ENCODE peak calls at places on chromosomes 7 and 10, in four cellular contexts. C is Peyer's patch, V is H1, G is suprapubic skin. D is an unnamed sample.
A peak's percentile ranks its signal among the peaks of the same experiment; 100 is the strongest.

GRCh38 chr10:31646519-31646918 is 282.1 kb downstream of the ARHGAP12 start:
- DNase-seq in C (no peak), V (no peak), G (no peak), D (no peak)

GRCh38 chr7:66630529-66630928 is 1.8 kb downstream of the KCTD7 start:
- DNase-seq in C (no peak), V (no peak), G (no peak), D (no peak)

GRCh38 chr7:2894118-2894940 is 50.2 kb upstream of the GNA12 start:
- DNase-seq in C (peak; percentile 78), V (no peak), G (no peak), D (no peak)

GRCh38 chr7:23055582-23056178 is 41.8 kb upstream of the HYCC1 start:
- DNase-seq in C (peak; percentile 49), V (no peak), G (no peak), D (peak; percentile 51)

GRCh38 chr10:95235676-95236067 is 41.6 kb downstream of the ACSM6 start:
- DNase-seq in C (no peak), V (no peak), G (no peak), D (no peak)

GRCh38 chr7:51128545-51129466 is 187.8 kb downstream of the COBL start:
- DNase-seq in C (no peak), V (no peak), G (no peak), D (no peak)

GRCh38 chr10:128854965-128855364 is 612.1 kb upstream of the MGMT start:
- DNase-seq in C (no peak), V (no peak), G (peak; percentile 89), D (peak; percentile 90)

GRCh38 chr10:75451927-75452326 is 20.5 kb downstream of the LRMDA start:
- DNase-seq in C (no peak), V (no peak), G (no peak), D (no peak)

GRCh38 chr10:79300711-79301110 is 46.6 kb upstream of the PPIF start:
- DNase-seq in C (no peak), V (no peak), G (no peak), D (no peak)

GRCh38 chr10:103262229-103262628 is 14.7 kb upstream of the INA start:
- DNase-seq in C (no peak), V (no peak), G (no peak), D (no peak)

GRCh38 chr10:30063098-30063497 is 3.7 kb upstream of the JCAD start:
- DNase-seq in C (no peak), V (no peak), G (no peak), D (no peak)

GRCh38 chr10:75532253-75532924 is 101.0 kb downstream of the LRMDA start:
- DNase-seq in C (no peak), V (no peak), G (no peak), D (no peak)

GRCh38 chr10:104340099-104340594 is 1.9 kb upstream of the ITPRIP start:
- DNase-seq in C (no peak), V (no peak), G (no peak), D (no peak)

GRCh38 chr10:101066146-101066889 is 4.5 kb downstream of the KAZALD1 start:
- DNase-seq in C (peak; percentile 61), V (no peak), G (peak; percentile 87), D (peak; percentile 71)

GRCh38 chr7:142323706-142324105 is 65.8 kb upstream of the PRSS58 start:
- DNase-seq in C (no peak), V (peak; percentile 50), G (no peak), D (peak; percentile 83)

GRCh38 chr10:32104181-32104580 is 48.0 kb upstream of the KIF5B start:
- DNase-seq in C (no peak), V (no peak), G (no peak), D (no peak)

GRCh38 chr7:155467846-155468821 is 10.2 kb downstream of the EN2 start:
- DNase-seq in C (no peak), V (no peak), G (no peak), D (no peak)

GRCh38 chr10:132586731-132587130 is 49.1 kb downstream of the INPP5A start:
- DNase-seq in C (no peak), V (no peak), G (no peak), D (no peak)

GRCh38 chr10:62924344-62924748 is 108.2 kb upstream of the EGR2 start:
- DNase-seq in C (no peak), V (peak; percentile 57), G (no peak), D (peak; percentile 17)

GRCh38 chr10:4450981-4451501 is 375.0 kb upstream of the AKR1E2 start:
- DNase-seq in C (no peak), V (no peak), G (no peak), D (no peak)

GRCh38 chr10:25815236-25815635 is 118.8 kb upstream of the MYO3A start:
- DNase-seq in C (no peak), V (no peak), G (no peak), D (no peak)

GRCh38 chr10:5981529-5981928 is 4.2 kb upstream of the IL15RA start:
- DNase-seq in C (no peak), V (no peak), G (no peak), D (peak; percentile 92)

GRCh38 chr10:26524161-26524831 is 86.2 kb downstream of the APBB1IP start:
- DNase-seq in C (no peak), V (no peak), G (no peak), D (no peak)

GRCh38 chr10:130924138-130924819 is 387.2 kb downstream of the TCERG1L start:
- DNase-seq in C (no peak), V (no peak), G (no peak), D (peak; percentile 55)

GRCh38 chr10:113552014-113552413 is 839 bp upstream of the HABP2 start:
- DNase-seq in C (no peak), V (no peak), G (no peak), D (no peak)

GRCh38 chr10:29948971-29949370 is 110.4 kb downstream of the JCAD start:
- DNase-seq in C (no peak), V (no peak), G (no peak), D (no peak)

GRCh38 chr7:96300981-96301380 is 20.9 kb downstream of the SLC25A13 start:
- DNase-seq in C (no peak), V (no peak), G (no peak), D (no peak)

GRCh38 chr10:26860026-26860541 is 674 bp downstream of the ABI1 start:
- DNase-seq in C (peak; percentile 56), V (no peak), G (peak; percentile 89), D (peak; percentile 62)

GRCh38 chr10:107206856-107207255 is 42.4 kb upstream of the SORCS1 start:
- DNase-seq in C (no peak), V (no peak), G (no peak), D (no peak)

GRCh38 chr10:51861731-51862130 is 162.3 kb upstream of the CSTF2T start:
- DNase-seq in C (no peak), V (no peak), G (no peak), D (no peak)

DNA sequence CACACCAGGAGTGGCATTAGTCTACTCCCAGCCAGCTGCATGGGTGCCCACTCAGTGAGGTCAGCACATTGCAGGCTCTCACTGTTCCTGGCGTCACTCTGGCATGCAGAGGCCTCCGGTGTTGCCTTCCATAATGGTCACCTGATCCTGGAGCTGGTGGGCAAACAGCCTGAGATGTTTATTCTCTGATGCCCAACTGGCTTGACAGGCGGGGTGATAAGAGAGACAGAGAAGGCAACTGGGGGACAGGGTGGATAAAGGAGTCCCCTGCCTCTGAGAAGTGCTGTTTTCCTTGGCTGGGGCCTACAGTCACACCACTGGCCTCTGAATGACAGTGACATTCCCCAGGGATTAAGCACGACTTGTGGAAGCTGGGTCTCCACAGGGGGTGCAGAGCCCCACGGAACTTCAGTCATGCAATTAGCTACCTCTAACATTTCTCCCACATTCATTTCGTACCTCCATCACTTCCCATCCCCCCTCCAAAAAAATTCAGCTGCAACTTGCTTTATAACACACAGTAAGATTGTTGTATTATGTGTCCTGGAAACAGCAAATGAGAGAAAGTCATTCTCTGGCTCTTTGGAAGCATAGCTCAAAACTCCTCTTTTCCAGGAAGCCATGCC is 7.1 kb upstream of the RBM20 start:
- DNase-seq in C (no peak), V (no peak), G (no peak), D (no peak)
- TF ChIP-seq POLR2A in C (no peak), V (no peak), G (no peak), D (no peak)

DNA sequence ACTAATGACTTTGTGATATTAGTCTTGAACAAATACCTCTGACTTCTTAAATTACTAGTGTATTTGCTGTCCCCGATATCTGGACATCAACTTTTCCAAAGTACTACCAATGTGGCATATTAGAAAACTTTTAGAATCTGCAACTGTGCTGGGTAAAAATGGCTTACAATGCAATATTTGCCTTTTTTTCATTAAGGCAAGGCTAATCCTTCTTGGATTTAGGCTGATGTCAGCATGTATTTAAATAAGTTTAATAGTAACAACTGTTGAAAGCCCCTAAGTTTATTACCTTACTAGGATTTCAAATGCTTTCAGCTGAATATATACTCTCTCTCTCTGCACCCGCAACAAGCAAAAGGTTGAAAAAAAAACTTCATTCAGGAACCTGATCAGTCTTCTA is 1232.3 kb downstream of the REEP3 start:
- DNase-seq in C (no peak), V (no peak), G (no peak), D (no peak)
- H3K27me3 ChIP-seq in C (no peaks in the 10 kb centered on the region), V (no peaks in the 10 kb centered on the region), G (no peaks in the 10 kb centered on the region), D (no peaks in the 10 kb centered on the region)

GRCh38 chr10:112446855-112447691 is at the start of the genes VTI1A and ZDHHC6:
- DNase-seq in C (peak; percentile 79), V (peak; percentile 43), G (peak; percentile 91), D (peak; percentile 88)
- TF ChIP-seq POLR2A in C (peak; percentile 70), V (peak; percentile 81), G (peak; percentile 54), D (no peak)

GRCh38 chr10:70785190-70785589 is at the start of gene TBATA:
- DNase-seq in C (no peak), V (no peak), G (no peak), D (no peak)

GRCh38 chr10:70784476-70784875 is 701 bp downstream of the TBATA start:
- DNase-seq in C (no peak), V (no peak), G (no peak), D (no peak)

GRCh38 chr10:70782401-70783055 is 2.6 kb downstream of the TBATA start:
- DNase-seq in C (no peak), V (no peak), G (no peak), D (no peak)

GRCh38 chr10:70781461-70782051 is 3.6 kb downstream of the TBATA start:
- DNase-seq in C (no peak), V (no peak), G (no peak), D (no peak)

DNA sequence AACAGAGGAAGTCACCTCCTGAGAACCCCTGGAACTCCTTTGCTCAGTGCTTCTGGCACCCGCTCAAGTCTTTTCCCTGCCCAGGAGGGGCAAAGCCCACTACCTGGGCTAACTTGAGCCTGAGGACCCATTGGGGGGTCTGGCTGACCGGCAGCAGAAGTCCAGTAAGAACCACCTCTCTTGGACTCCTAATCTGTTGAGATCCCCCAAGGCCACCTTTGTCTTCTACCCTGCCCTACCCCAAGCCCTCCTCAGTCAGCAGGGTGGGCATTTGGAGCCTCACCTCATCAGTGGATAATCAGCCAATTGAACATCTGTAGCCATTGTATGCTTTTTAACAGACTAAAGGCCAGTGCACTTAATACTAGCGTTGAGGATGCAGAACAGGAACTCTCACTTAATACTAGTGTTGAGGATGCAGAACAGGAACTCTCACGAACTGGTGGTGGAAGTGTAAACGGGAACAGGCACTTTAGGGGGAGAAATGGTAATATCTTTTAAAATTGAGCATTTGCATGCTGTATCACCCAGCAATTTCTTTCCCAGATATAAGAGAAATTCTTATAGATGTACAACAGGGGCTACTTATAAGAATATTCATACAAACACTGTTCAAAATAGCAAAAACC is 2.0 kb downstream of the TBATA start:
- DNase-seq in C (no peak), V (no peak), G (no peak), D (no peak)
- H3K27me3 ChIP-seq in C (no peaks in the 10 kb centered on the region), V (no peaks in the 10 kb centered on the region), G (peaks cover 4% of the 10 kb centered on the region), D (no peaks in the 10 kb centered on the region)